ENCODE peak calls at places on chromosomes 2 and 18, in four cellular contexts. One of them, this sample, is unnamed.

GRCh38 chr2:196225213-196225612 is 53.8 kb upstream of the STK17B start:
- DNase-seq in LNCaP clone FGC: no peak
- DNase-seq in AG04450: no peak
- DNase-seq in heart right ventricle: no peak
- DNase-seq in this sample: no peak

GRCh38 chr2:41963661-41964525 is 83.9 kb upstream of the PKDCC start:
- DNase-seq in AG04450: no peak
- DNase-seq in heart right ventricle: peak
- DNase-seq in LNCaP clone FGC: no peak
- DNase-seq in this sample: no peak

GRCh38 chr2:15253817-15254216 is 307.3 kb downstream of the NBAS start:
- DNase-seq in LNCaP clone FGC: no peak
- DNase-seq in heart right ventricle: no peak
- DNase-seq in AG04450: no peak
- DNase-seq in this sample: no peak

GRCh38 chr2:203072371-203072770 is 57.7 kb downstream of the NBEAL1 start:
- DNase-seq in AG04450: no peak
- DNase-seq in heart right ventricle: no peak
- DNase-seq in LNCaP clone FGC: no peak
- DNase-seq in this sample: no peak

GRCh38 chr18:5413447-5413846 is 117.9 kb upstream of the ZBTB14 start:
- DNase-seq in AG04450: no peak
- DNase-seq in heart right ventricle: no peak
- DNase-seq in LNCaP clone FGC: no peak
- DNase-seq in this sample: no peak

GRCh38 chr2:113791697-113792590 is 35.5 kb upstream of the SLC35F5 start:
- DNase-seq in LNCaP clone FGC: no peak
- DNase-seq in AG04450: no peak
- DNase-seq in heart right ventricle: no peak
- DNase-seq in this sample: no peak

GRCh38 chr2:241811209-241811951 is 2.4 kb downstream of the NEU4 start:
- DNase-seq in AG04450: no peak
- DNase-seq in heart right ventricle: peak
- DNase-seq in LNCaP clone FGC: no peak
- DNase-seq in this sample: peak

GRCh38 chr2:204468689-204469429 is 76.4 kb upstream of the PARD3B start:
- DNase-seq in LNCaP clone FGC: no peak
- DNase-seq in AG04450: no peak
- DNase-seq in heart right ventricle: no peak
- DNase-seq in this sample: no peak

GRCh38 chr2:61834893-61835292 is 19.0 kb downstream of the FAM161A start:
- DNase-seq in AG04450: no peak
- DNase-seq in heart right ventricle: no peak
- DNase-seq in LNCaP clone FGC: no peak
- DNase-seq in this sample: no peak

GRCh38 chr2:126657146-126657635 is 1.2 kb downstream of the GYPC start:
- DNase-seq in LNCaP clone FGC: no peak
- DNase-seq in AG04450: peak
- DNase-seq in heart right ventricle: peak
- DNase-seq in this sample: no peak

DNA sequence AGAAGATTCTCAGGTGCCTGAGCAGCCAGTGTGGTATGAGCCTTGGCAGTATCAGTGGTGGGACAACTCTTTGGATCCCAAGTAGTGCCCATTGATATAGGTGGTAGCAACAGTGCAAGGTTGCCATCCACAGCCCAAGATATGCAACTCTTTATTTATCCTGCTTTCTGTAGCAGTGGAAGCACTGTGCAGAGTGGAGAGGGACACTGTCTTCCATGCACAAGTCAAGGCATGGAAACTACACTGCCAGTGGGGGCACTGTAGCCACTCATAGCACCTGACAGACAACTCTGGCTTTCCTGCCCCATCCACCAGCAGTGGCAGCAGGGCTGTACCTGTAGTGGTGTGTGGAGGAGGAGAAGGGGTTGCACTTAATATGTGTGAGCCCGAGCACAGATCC is 409.6 kb upstream of the TMEFF2 start:
- DNase-seq in AG04450: no peak
- DNase-seq in LNCaP clone FGC: no peak
- DNase-seq in heart right ventricle: no peak
- DNase-seq in this sample: no peak
- TF ChIP-seq CTCF in AG04450: no peak
- TF ChIP-seq CTCF in LNCaP clone FGC: no peak
- TF ChIP-seq CTCF in heart right ventricle: no peak
- TF ChIP-seq CTCF in this sample: no peak

GRCh38 chr18:76528477-76529432 is 33.7 kb upstream of the ZNF516 start:
- DNase-seq in LNCaP clone FGC: no peak
- DNase-seq in AG04450: peak
- DNase-seq in heart right ventricle: no peak
- DNase-seq in this sample: peak
- TF ChIP-seq CTCF in LNCaP clone FGC: no peak
- TF ChIP-seq CTCF in AG04450: peak
- TF ChIP-seq CTCF in heart right ventricle: no peak
- TF ChIP-seq CTCF in this sample: peak

GRCh38 chr2:53210538-53210937 is 557.1 kb upstream of the CHAC2 start:
- DNase-seq in AG04450: no peak
- DNase-seq in LNCaP clone FGC: no peak
- DNase-seq in heart right ventricle: no peak
- DNase-seq in this sample: no peak
- TF ChIP-seq CTCF in AG04450: peak
- TF ChIP-seq CTCF in LNCaP clone FGC: no peak
- TF ChIP-seq CTCF in heart right ventricle: no peak
- TF ChIP-seq CTCF in this sample: peak

GRCh38 chr2:188506843-188507242 is 215.2 kb downstream of the GULP1 start:
- DNase-seq in heart right ventricle: no peak
- DNase-seq in AG04450: no peak
- DNase-seq in LNCaP clone FGC: no peak
- DNase-seq in this sample: no peak

GRCh38 chr2:188515918-188516317 is 224.2 kb downstream of the GULP1 start:
- DNase-seq in LNCaP clone FGC: no peak
- DNase-seq in AG04450: no peak
- DNase-seq in heart right ventricle: no peak
- DNase-seq in this sample: no peak

GRCh38 chr2:188517549-188518255 is 226.0 kb downstream of the GULP1 start:
- DNase-seq in LNCaP clone FGC: no peak
- DNase-seq in heart right ventricle: no peak
- DNase-seq in AG04450: no peak
- DNase-seq in this sample: no peak

GRCh38 chr2:188511346-188511745 is 219.7 kb downstream of the GULP1 start:
- DNase-seq in LNCaP clone FGC: peak
- DNase-seq in AG04450: no peak
- DNase-seq in heart right ventricle: no peak
- DNase-seq in this sample: no peak

DNA sequence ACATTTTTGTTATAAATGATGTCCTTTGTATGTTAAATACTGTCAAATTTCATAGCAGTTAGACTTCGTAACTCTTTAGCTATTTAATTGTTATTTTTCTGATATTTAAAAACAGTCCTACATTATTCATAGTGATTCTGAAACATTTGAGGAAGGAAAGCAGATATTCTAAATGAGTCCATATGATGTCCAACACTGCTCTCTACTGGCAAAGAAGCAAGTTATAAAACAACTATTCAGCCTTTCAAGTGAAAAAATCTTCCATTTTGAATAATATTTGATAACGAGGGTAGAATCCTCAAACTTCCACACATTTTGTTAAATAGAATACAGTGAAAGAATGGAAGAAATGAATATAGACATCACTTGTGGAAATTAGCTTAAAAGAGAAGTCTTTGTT is 220.8 kb downstream of the GULP1 start:
- DNase-seq in AG04450: peak
- DNase-seq in LNCaP clone FGC: peak
- DNase-seq in heart right ventricle: no peak
- DNase-seq in this sample: no peak
- TF ChIP-seq CTCF in AG04450: peak
- TF ChIP-seq CTCF in LNCaP clone FGC: peak
- TF ChIP-seq CTCF in heart right ventricle: peak
- TF ChIP-seq CTCF in this sample: peak

GRCh38 chr2:223598994-223599645 is 3.0 kb downstream of the SCG2 start:
- DNase-seq in heart right ventricle: no peak
- DNase-seq in AG04450: peak
- DNase-seq in LNCaP clone FGC: no peak
- DNase-seq in this sample: no peak

GRCh38 chr2:223594259-223594658 is 7.9 kb downstream of the SCG2 start:
- DNase-seq in heart right ventricle: no peak
- DNase-seq in AG04450: no peak
- DNase-seq in LNCaP clone FGC: no peak
- DNase-seq in this sample: no peak

GRCh38 chr2:223599646-223600009 is 2.5 kb downstream of the SCG2 start:
- DNase-seq in AG04450: no peak
- DNase-seq in heart right ventricle: no peak
- DNase-seq in LNCaP clone FGC: no peak
- DNase-seq in this sample: no peak

GRCh38 chr2:223597071-223597470 is 5.1 kb downstream of the SCG2 start:
- DNase-seq in heart right ventricle: no peak
- DNase-seq in AG04450: no peak
- DNase-seq in LNCaP clone FGC: no peak
- DNase-seq in this sample: no peak

GRCh38 chr2:223596208-223596607 is 6.0 kb downstream of the SCG2 start:
- DNase-seq in heart right ventricle: no peak
- DNase-seq in LNCaP clone FGC: no peak
- DNase-seq in AG04450: no peak
- DNase-seq in this sample: no peak
- TF ChIP-seq CTCF in heart right ventricle: no peak
- TF ChIP-seq CTCF in LNCaP clone FGC: no peak
- TF ChIP-seq CTCF in AG04450: no peak
- TF ChIP-seq CTCF in this sample: no peak

DNA sequence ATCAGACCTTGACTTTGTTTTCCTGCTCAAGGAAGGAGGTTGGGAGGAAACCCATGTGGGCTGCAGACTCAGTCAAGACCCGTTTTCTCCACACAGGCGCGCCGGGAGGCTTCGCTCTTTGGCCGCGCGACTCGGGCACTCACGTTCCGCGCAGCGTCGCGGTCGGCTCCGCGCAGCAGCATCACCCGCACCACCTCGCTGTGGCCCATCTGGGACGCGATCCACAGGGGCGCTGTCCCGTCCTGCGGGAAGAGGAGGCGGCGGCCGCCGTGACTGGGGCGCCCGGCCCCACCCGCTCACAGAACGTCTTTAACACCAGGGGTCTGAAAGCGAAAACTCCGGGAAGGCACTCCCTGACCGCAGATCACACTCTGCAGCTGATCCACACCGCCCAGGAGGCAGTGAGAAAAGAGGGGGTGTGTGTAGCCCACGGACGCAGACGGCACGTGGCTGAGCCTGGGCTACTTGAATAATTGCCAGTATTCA is 33.1 kb upstream of the NPC1 start:
- DNase-seq in heart right ventricle: peak
- DNase-seq in LNCaP clone FGC: no peak
- DNase-seq in AG04450: no peak
- DNase-seq in this sample: no peak
- TF ChIP-seq CTCF in heart right ventricle: no peak
- TF ChIP-seq CTCF in LNCaP clone FGC: no peak
- TF ChIP-seq CTCF in AG04450: no peak
- TF ChIP-seq CTCF in this sample: peak

DNA sequence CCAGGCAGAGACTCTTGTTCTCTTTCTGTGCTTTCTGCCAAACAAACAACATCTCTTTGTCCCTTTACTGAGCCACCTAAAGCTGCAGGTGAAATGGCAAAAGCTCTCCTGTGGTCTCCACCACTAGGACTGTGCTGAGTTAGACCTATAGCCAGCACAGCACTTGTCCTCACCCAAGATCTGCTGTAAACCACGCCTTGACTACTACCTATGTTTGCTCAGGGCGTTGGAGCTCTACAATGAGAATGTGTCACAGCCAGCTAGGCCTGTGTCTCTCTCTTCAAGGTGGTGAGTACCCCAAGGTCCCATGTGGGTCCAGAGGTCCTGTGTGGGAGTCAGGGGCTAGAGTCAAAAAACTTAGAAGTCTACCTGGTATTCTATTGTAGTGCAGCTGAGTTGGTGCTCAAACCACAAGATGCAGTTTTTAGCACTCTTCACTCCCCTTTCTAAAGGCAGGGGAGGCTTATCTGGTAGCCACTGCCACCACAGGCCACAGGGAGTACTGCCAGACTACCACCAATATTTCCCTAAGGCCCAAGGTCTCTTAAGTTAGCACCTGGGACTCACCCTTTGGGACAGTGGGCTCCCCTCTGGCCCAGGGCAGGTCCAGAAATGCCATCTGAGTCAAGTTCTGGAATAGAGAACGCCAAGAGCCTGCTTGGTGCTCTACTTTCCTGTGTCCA is 96.8 kb upstream of the RPRM start:
- DNase-seq in AG04450: no peak
- DNase-seq in heart right ventricle: no peak
- DNase-seq in LNCaP clone FGC: no peak
- DNase-seq in this sample: no peak
- TF ChIP-seq CTCF in AG04450: no peak
- TF ChIP-seq CTCF in heart right ventricle: no peak
- TF ChIP-seq CTCF in LNCaP clone FGC: no peak
- TF ChIP-seq CTCF in this sample: no peak

DNA sequence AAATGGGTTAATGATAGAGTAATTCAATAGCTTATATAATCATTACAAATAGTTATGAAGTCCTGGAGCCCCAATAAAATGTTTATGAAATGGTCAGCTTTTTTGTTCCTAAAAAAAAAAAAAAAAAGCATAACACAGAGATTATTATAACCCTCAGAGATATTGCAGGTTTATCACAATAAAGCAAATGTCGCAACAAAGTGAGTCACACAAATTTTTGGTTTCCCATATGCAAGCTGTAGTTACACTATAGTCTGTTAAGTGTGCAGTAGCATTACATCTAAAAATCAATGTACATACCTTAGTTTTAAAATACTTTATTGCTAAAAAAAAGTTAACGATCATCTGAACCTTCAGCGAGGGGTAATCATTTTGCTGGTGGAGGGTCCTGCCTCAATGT is 20.0 kb downstream of the WDFY1 start:
- DNase-seq in AG04450: no peak
- DNase-seq in LNCaP clone FGC: no peak
- DNase-seq in heart right ventricle: no peak
- DNase-seq in this sample: no peak
- TF ChIP-seq CTCF in AG04450: no peak
- TF ChIP-seq CTCF in LNCaP clone FGC: no peak
- TF ChIP-seq CTCF in heart right ventricle: no peak
- TF ChIP-seq CTCF in this sample: no peak

DNA sequence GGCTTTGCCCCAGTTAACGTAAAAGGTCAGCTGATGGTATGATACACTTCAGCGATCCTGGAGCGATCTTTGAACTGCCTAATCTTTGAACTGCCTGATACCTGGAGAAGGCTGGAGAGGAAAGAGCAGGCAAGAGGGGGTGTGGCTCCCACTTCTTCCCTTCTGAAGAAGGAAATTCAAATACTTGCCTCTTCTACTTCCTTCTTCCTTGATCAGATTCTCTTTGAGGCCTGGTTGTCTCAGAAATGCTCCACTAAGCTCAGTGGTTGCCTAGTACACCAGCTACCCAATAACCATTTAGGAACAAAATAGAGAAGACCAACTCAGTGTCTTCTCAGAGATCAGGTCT is 638 bp downstream of the GALM start:
- DNase-seq in heart right ventricle: no peak
- DNase-seq in LNCaP clone FGC: no peak
- DNase-seq in AG04450: no peak
- DNase-seq in this sample: no peak
- TF ChIP-seq CTCF in heart right ventricle: no peak
- TF ChIP-seq CTCF in LNCaP clone FGC: no peak
- TF ChIP-seq CTCF in AG04450: no peak
- TF ChIP-seq CTCF in this sample: no peak

DNA sequence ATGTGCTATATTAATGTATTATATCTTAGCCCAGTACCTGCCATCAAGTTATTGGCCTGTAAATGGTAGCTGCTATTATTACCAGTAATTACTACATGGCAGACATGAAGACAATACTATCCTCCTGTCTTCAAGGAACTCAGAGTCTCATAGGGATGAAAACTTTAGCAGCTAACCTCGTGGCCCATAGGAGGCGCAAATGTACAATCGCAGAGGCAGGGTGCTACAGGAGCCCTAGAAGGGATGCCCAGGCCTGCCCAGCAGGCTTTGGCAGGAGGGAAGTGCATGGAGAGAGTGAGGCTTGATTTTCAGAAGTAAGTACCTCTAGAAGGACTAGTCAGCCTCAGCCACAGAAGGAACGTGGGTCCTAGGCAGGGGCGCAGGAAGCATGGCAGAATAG is 44.7 kb upstream of the KIDINS220 start:
- DNase-seq in AG04450: no peak
- DNase-seq in LNCaP clone FGC: no peak
- DNase-seq in heart right ventricle: no peak
- DNase-seq in this sample: no peak
- TF ChIP-seq CTCF in AG04450: peak
- TF ChIP-seq CTCF in LNCaP clone FGC: peak
- TF ChIP-seq CTCF in heart right ventricle: no peak
- TF ChIP-seq CTCF in this sample: peak